ENCODE peak calls at places on chromosomes 2 and 18, in four cellular contexts. One of them, this sample, is unnamed.

GRCh38 chr2:108535380-108535677 is 1.1 kb downstream of the LIMS1 start:
- DNase-seq in upper lobe of right lung: no peak
- DNase-seq in H9: no peak
- DNase-seq in activated naive CD8-positive, alpha-beta T cell treated with anti-CD3 and anti-CD28 coated beads, Interleukin-2, amount 50 U/mL, for 24 hours: no peak
- DNase-seq in this sample: no peak

GRCh38 chr2:46402874-46403273 is 76.5 kb upstream of the TMEM247 start:
- DNase-seq in activated naive CD8-positive, alpha-beta T cell treated with anti-CD3 and anti-CD28 coated beads, Interleukin-2, amount 50 U/mL, for 24 hours: no peak
- DNase-seq in H9: no peak
- DNase-seq in upper lobe of right lung: no peak
- DNase-seq in this sample: no peak

GRCh38 chr2:62467100-62467474 is 38.9 kb downstream of the TMEM17 start:
- DNase-seq in activated naive CD8-positive, alpha-beta T cell treated with anti-CD3 and anti-CD28 coated beads, Interleukin-2, amount 50 U/mL, for 24 hours: no peak
- DNase-seq in upper lobe of right lung: no peak
- DNase-seq in H9: no peak
- DNase-seq in this sample: no peak

GRCh38 chr18:48649231-48649630 is 110.4 kb downstream of the CTIF start:
- DNase-seq in upper lobe of right lung: no peak
- DNase-seq in activated naive CD8-positive, alpha-beta T cell treated with anti-CD3 and anti-CD28 coated beads, Interleukin-2, amount 50 U/mL, for 24 hours: no peak
- DNase-seq in H9: peak; percentile 73
- DNase-seq in this sample: no peak

GRCh38 chr2:234670052-234670451 is 173.2 kb upstream of the ARL4C start:
- DNase-seq in H9: no peak
- DNase-seq in upper lobe of right lung: no peak
- DNase-seq in activated naive CD8-positive, alpha-beta T cell treated with anti-CD3 and anti-CD28 coated beads, Interleukin-2, amount 50 U/mL, for 24 hours: no peak
- DNase-seq in this sample: peak; percentile 2

GRCh38 chr18:6487968-6488367 is 73.3 kb upstream of the L3MBTL4 start:
- DNase-seq in H9: peak; percentile 77
- DNase-seq in upper lobe of right lung: no peak
- DNase-seq in activated naive CD8-positive, alpha-beta T cell treated with anti-CD3 and anti-CD28 coated beads, Interleukin-2, amount 50 U/mL, for 24 hours: no peak
- DNase-seq in this sample: no peak

GRCh38 chr18:9196568-9196967 is 60.0 kb downstream of the ANKRD12 start:
- DNase-seq in H9: no peak
- DNase-seq in activated naive CD8-positive, alpha-beta T cell treated with anti-CD3 and anti-CD28 coated beads, Interleukin-2, amount 50 U/mL, for 24 hours: no peak
- DNase-seq in upper lobe of right lung: no peak
- DNase-seq in this sample: no peak

GRCh38 chr2:215380699-215381098 is 55.2 kb downstream of the FN1 start:
- DNase-seq in activated naive CD8-positive, alpha-beta T cell treated with anti-CD3 and anti-CD28 coated beads, Interleukin-2, amount 50 U/mL, for 24 hours: no peak
- DNase-seq in H9: no peak
- DNase-seq in upper lobe of right lung: no peak
- DNase-seq in this sample: no peak

GRCh38 chr2:58532641-58533040 is 291.5 kb upstream of the FANCL start:
- DNase-seq in upper lobe of right lung: no peak
- DNase-seq in activated naive CD8-positive, alpha-beta T cell treated with anti-CD3 and anti-CD28 coated beads, Interleukin-2, amount 50 U/mL, for 24 hours: no peak
- DNase-seq in H9: no peak
- DNase-seq in this sample: no peak

GRCh38 chr2:196979976-196980375 is 53.5 kb upstream of the PGAP1 start:
- DNase-seq in upper lobe of right lung: no peak
- DNase-seq in H9: no peak
- DNase-seq in activated naive CD8-positive, alpha-beta T cell treated with anti-CD3 and anti-CD28 coated beads, Interleukin-2, amount 50 U/mL, for 24 hours: no peak
- DNase-seq in this sample: no peak

GRCh38 chr2:198376677-198377076 is 572.3 kb downstream of the PLCL1 start:
- DNase-seq in upper lobe of right lung: no peak
- DNase-seq in H9: no peak
- DNase-seq in activated naive CD8-positive, alpha-beta T cell treated with anti-CD3 and anti-CD28 coated beads, Interleukin-2, amount 50 U/mL, for 24 hours: no peak
- DNase-seq in this sample: no peak

GRCh38 chr2:217398860-217399259 is 539.0 kb upstream of the TNP1 start:
- DNase-seq in upper lobe of right lung: no peak
- DNase-seq in activated naive CD8-positive, alpha-beta T cell treated with anti-CD3 and anti-CD28 coated beads, Interleukin-2, amount 50 U/mL, for 24 hours: no peak
- DNase-seq in H9: no peak
- DNase-seq in this sample: no peak

GRCh38 chr2:67649331-67650071 is 252.4 kb downstream of the ETAA1 start:
- DNase-seq in upper lobe of right lung: no peak
- DNase-seq in activated naive CD8-positive, alpha-beta T cell treated with anti-CD3 and anti-CD28 coated beads, Interleukin-2, amount 50 U/mL, for 24 hours: no peak
- DNase-seq in H9: no peak
- DNase-seq in this sample: peak; percentile 95

GRCh38 chr2:229090231-229090630 is 180.9 kb downstream of the PID1 start:
- DNase-seq in upper lobe of right lung: no peak
- DNase-seq in activated naive CD8-positive, alpha-beta T cell treated with anti-CD3 and anti-CD28 coated beads, Interleukin-2, amount 50 U/mL, for 24 hours: no peak
- DNase-seq in H9: no peak
- DNase-seq in this sample: no peak

GRCh38 chr2:61557386-61557785 is 19.2 kb upstream of the XPO1 start:
- DNase-seq in H9: no peak
- DNase-seq in activated naive CD8-positive, alpha-beta T cell treated with anti-CD3 and anti-CD28 coated beads, Interleukin-2, amount 50 U/mL, for 24 hours: no peak
- DNase-seq in upper lobe of right lung: no peak
- DNase-seq in this sample: no peak

GRCh38 chr2:32718752-32719151 is 90.9 kb downstream of the TTC27 start:
- DNase-seq in activated naive CD8-positive, alpha-beta T cell treated with anti-CD3 and anti-CD28 coated beads, Interleukin-2, amount 50 U/mL, for 24 hours: no peak
- DNase-seq in H9: no peak
- DNase-seq in upper lobe of right lung: no peak
- DNase-seq in this sample: no peak

GRCh38 chr2:33062665-33063249 is 116.0 kb downstream of the LTBP1 start:
- DNase-seq in upper lobe of right lung: no peak
- DNase-seq in H9: no peak
- DNase-seq in activated naive CD8-positive, alpha-beta T cell treated with anti-CD3 and anti-CD28 coated beads, Interleukin-2, amount 50 U/mL, for 24 hours: no peak
- DNase-seq in this sample: no peak

GRCh38 chr2:132669854-132670103 is 226 bp downstream of the LYPD1 start:
- DNase-seq in upper lobe of right lung: peak; percentile 60
- DNase-seq in H9: no peak
- DNase-seq in activated naive CD8-positive, alpha-beta T cell treated with anti-CD3 and anti-CD28 coated beads, Interleukin-2, amount 50 U/mL, for 24 hours: no peak
- DNase-seq in this sample: no peak